ENCODE peak calls at places on chromosome 9, in ten cellular contexts. D is GM12865; Y is bronchial epithelial cell; Z is HFFc6; T is CD8-positive, alpha-beta T cell; M is lung; K is Panc1; G is neural crest cell; H is GM10248; N is IMR-90. V is an unnamed sample.

GRCh38 chr9:133008406-133008805 is 22.4 kb upstream of the GTF3C5 start:
- DNase-seq in D (no peak), Y (no peak), Z (no peak), T (no peak), M (no peak), K (no peak), G (no peak), H (no peak), N (no peak), V (no peak)

GRCh38 chr9:8899541-8899940 is 1100.0 kb upstream of the DMAC1 start:
- DNase-seq in D (no peak), Y (peak), Z (no peak), T (no peak), M (no peak), K (no peak), G (no peak), H (no peak), N (no peak), V (no peak)

GRCh38 chr9:38091310-38092199 is 22.5 kb upstream of the SHB start:
- DNase-seq in D (peak), Y (no peak), Z (no peak), T (no peak), M (no peak), K (no peak), G (no peak), H (peak), N (no peak), V (no peak)

GRCh38 chr9:11241779-11242178 is 629.0 kb upstream of the PTPRD start:
- DNase-seq in D (no peak), Y (no peak), Z (no peak), T (no peak), M (no peak), K (no peak), G (no peak), H (no peak), N (no peak), V (no peak)

GRCh38 chr9:112239284-112239683 is 64.2 kb upstream of the SUSD1 start:
- DNase-seq in D (no peak), Y (peak), Z (no peak), T (no peak), M (no peak), K (no peak), G (no peak), H (no peak), N (no peak), V (no peak)

GRCh38 chr9:112278152-112278551 is 55.3 kb downstream of the PTBP3 start:
- DNase-seq in D (no peak), Y (no peak), Z (no peak), T (no peak), M (no peak), K (no peak), G (no peak), H (no peak), N (peak), V (no peak)

GRCh38 chr9:18543406-18543965 is 69.5 kb downstream of the ADAMTSL1 start:
- DNase-seq in D (no peak), Y (peak), Z (peak), T (no peak), M (no peak), K (no peak), G (no peak), H (no peak), N (peak), V (no peak)

GRCh38 chr9:97875111-97875510 is 22.1 kb downstream of the FOXE1 start:
- DNase-seq in D (no peak), Y (no peak), Z (no peak), T (no peak), M (peak), K (no peak), G (no peak), H (no peak), N (no peak), V (no peak)

GRCh38 chr9:112091805-112092204 is 83.3 kb downstream of the SUSD1 start:
- DNase-seq in D (no peak), Y (no peak), Z (peak), T (no peak), M (no peak), K (peak), G (no peak), H (no peak), N (peak), V (no peak)

GRCh38 chr9:69857828-69858227 is 37.2 kb downstream of the CFAP95 start:
- DNase-seq in D (no peak), Y (no peak), Z (no peak), T (no peak), M (no peak), K (no peak), G (no peak), H (no peak), N (no peak), V (no peak)

GRCh38 chr9:110069326-110070248 is 138.4 kb downstream of the C9orf152 start:
- DNase-seq in D (no peak), Y (peak), Z (peak), T (no peak), M (peak), K (peak), G (no peak), H (no peak), N (peak), V (no peak)

GRCh38 chr9:125878241-125878640 is 131.1 kb downstream of the PBX3 start:
- DNase-seq in D (no peak), Y (no peak), Z (no peak), T (no peak), M (no peak), K (no peak), G (no peak), H (no peak), N (no peak), V (no peak)

GRCh38 chr9:107137495-107138202 is 145.4 kb upstream of the RAD23B start:
- DNase-seq in D (peak), Y (peak), Z (peak), T (no peak), M (no peak), K (no peak), G (no peak), H (peak), N (peak), V (no peak)

GRCh38 chr9:117411547-117411946 is 3.3 kb downstream of the ASTN2 start:
- DNase-seq in D (peak), Y (peak), Z (no peak), T (no peak), M (no peak), K (peak), G (peak), H (peak), N (peak), V (no peak)

GRCh38 chr9:106479679-106480078 is 383.3 kb upstream of the ZNF462 start:
- DNase-seq in D (no peak), Y (peak), Z (no peak), T (no peak), M (no peak), K (no peak), G (no peak), H (no peak), N (no peak), V (no peak)

GRCh38 chr9:99103909-99104458 is 929 bp upstream of the TGFBR1 start:
- DNase-seq in D (no peak), Y (peak), Z (peak), T (no peak), M (peak), K (no peak), G (no peak), H (peak), N (peak), V (no peak)

GRCh38 chr9:7192266-7192665 is 434.5 kb downstream of the KDM4C start:
- DNase-seq in D (no peak), Y (no peak), Z (no peak), T (no peak), M (no peak), K (no peak), G (no peak), H (no peak), N (no peak), V (no peak)

GRCh38 chr9:104412238-104412637 is 91.8 kb upstream of the OR13F1 start:
- DNase-seq in D (no peak), Y (no peak), Z (no peak), T (no peak), M (no peak), K (no peak), G (no peak), H (no peak), N (no peak), V (no peak)

GRCh38 chr9:114039484-114039883 is 38.6 kb downstream of the AMBP start:
- DNase-seq in D (no peak), Y (no peak), Z (no peak), T (no peak), M (peak), K (no peak), G (no peak), H (no peak), N (no peak), V (no peak)

GRCh38 chr9:129514891-129515290 is 106.0 kb downstream of the C9orf50 start:
- DNase-seq in D (no peak), Y (no peak), Z (no peak), T (no peak), M (no peak), K (no peak), G (no peak), H (no peak), N (no peak), V (no peak)

GRCh38 chr9:76219555-76220151 is 174.6 kb downstream of the RFK start:
- DNase-seq in D (no peak), Y (no peak), Z (no peak), T (no peak), M (no peak), K (no peak), G (no peak), H (no peak), N (peak), V (no peak)

GRCh38 chr9:75504721-75505120 is 385.8 kb upstream of the PCSK5 start:
- DNase-seq in D (no peak), Y (no peak), Z (no peak), T (no peak), M (no peak), K (no peak), G (no peak), H (no peak), N (no peak), V (no peak)

GRCh38 chr9:136694163-136694864 is 7.1 kb upstream of the AGPAT2 start:
- DNase-seq in D (peak), Y (no peak), Z (no peak), T (no peak), M (peak), K (no peak), G (peak), H (peak), N (peak), V (no peak)

GRCh38 chr9:105385372-105385985 is 62.4 kb upstream of the FSD1L start:
- DNase-seq in D (peak), Y (no peak), Z (no peak), T (no peak), M (no peak), K (peak), G (no peak), H (peak), N (no peak), V (peak)

GRCh38 chr9:16515207-16515606 is 355.3 kb downstream of the BNC2 start:
- DNase-seq in D (no peak), Y (no peak), Z (no peak), T (no peak), M (no peak), K (no peak), G (peak), H (no peak), N (peak), V (no peak)

GRCh38 chr9:134753191-134753590 is 111.6 kb downstream of the COL5A1 start:
- DNase-seq in D (no peak), Y (no peak), Z (no peak), T (no peak), M (no peak), K (no peak), G (no peak), H (no peak), N (no peak), V (no peak)

GRCh38 chr9:136626740-136627642 is 35.7 kb upstream of the EGFL7 start:
- DNase-seq in D (no peak), Y (peak), Z (no peak), T (no peak), M (no peak), K (no peak), G (no peak), H (no peak), N (no peak), V (no peak)

GRCh38 chr9:70563437-70564204 is 149.2 kb upstream of the KLF9 start:
- DNase-seq in D (peak), Y (peak), Z (peak), T (peak), M (no peak), K (no peak), G (no peak), H (peak), N (peak), V (peak)

GRCh38 chr9:128921881-128922763 is 1.3 kb downstream of the PHYHD1 start:
- DNase-seq in D (no peak), Y (no peak), Z (peak), T (peak), M (peak), K (no peak), G (peak), H (peak), N (peak), V (no peak)

GRCh38 chr9:105632807-105633206 is 29.4 kb upstream of the TAL2 start:
- DNase-seq in D (no peak), Y (no peak), Z (no peak), T (no peak), M (no peak), K (no peak), G (no peak), H (no peak), N (no peak), V (no peak)

GRCh38 chr9:137077010-137077747 is at the start of gene UAP1L1:
- DNase-seq in D (peak), Y (no peak), Z (peak), T (peak), M (peak), K (no peak), G (no peak), H (peak), N (peak), V (no peak)

GRCh38 chr9:71273613-71274012 is 152.2 kb upstream of the TRPM3 start:
- DNase-seq in D (no peak), Y (no peak), Z (no peak), T (no peak), M (no peak), K (no peak), G (no peak), H (no peak), N (no peak), V (no peak)

GRCh38 chr9:137454506-137455360 is 4.4 kb downstream of the NSMF start:
- DNase-seq in D (no peak), Y (no peak), Z (no peak), T (no peak), M (no peak), K (no peak), G (no peak), H (no peak), N (no peak), V (no peak)

GRCh38 chr9:12715268-12715667 is 22.1 kb downstream of the TYRP1 start:
- DNase-seq in D (no peak), Y (no peak), Z (no peak), T (no peak), M (no peak), K (no peak), G (no peak), H (no peak), N (no peak), V (no peak)

GRCh38 chr9:12717907-12718306 is 24.7 kb downstream of the TYRP1 start:
- DNase-seq in D (no peak), Y (no peak), Z (no peak), T (no peak), M (no peak), K (no peak), G (no peak), H (no peak), N (no peak), V (no peak)

GRCh38 chr9:12718482-12719026 is 25.4 kb downstream of the TYRP1 start:
- DNase-seq in D (no peak), Y (peak), Z (no peak), T (no peak), M (no peak), K (no peak), G (no peak), H (no peak), N (peak), V (no peak)

GRCh38 chr9:12719431-12719830 is 26.2 kb downstream of the TYRP1 start:
- DNase-seq in D (no peak), Y (peak), Z (peak), T (no peak), M (no peak), K (no peak), G (no peak), H (no peak), N (peak), V (no peak)

GRCh38 chr9:12716823-12717222 is 23.6 kb downstream of the TYRP1 start:
- DNase-seq in D (no peak), Y (no peak), Z (no peak), T (no peak), M (no peak), K (no peak), G (no peak), H (no peak), N (no peak), V (no peak)
- TF ChIP-seq CTCF in D (no peak), Y (no peak), Z (peak), T (no peak), M (no peak), K (peak), G (no peak), H (no peak), N (peak), V (no peak)

GRCh38 chr9:83342731-83343130 is 195.5 kb downstream of the FRMD3 start:
- DNase-seq in D (no peak), Y (peak), Z (no peak), T (no peak), M (no peak), K (no peak), G (no peak), H (no peak), N (no peak), V (no peak)
- TF ChIP-seq CTCF in D (no peak), Y (no peak), Z (no peak), T (no peak), M (no peak), K (no peak), G (no peak), H (no peak), N (no peak), V (no peak)

GRCh38 chr9:127495884-127496555 is 44.7 kb downstream of the LRSAM1 start:
- DNase-seq in D (no peak), Y (no peak), Z (no peak), T (no peak), M (no peak), K (no peak), G (no peak), H (no peak), N (no peak), V (no peak)
- TF ChIP-seq CTCF in D (no peak), Y (no peak), Z (peak), T (no peak), M (no peak), K (no peak), G (no peak), H (no peak), N (no peak), V (no peak)

DNA sequence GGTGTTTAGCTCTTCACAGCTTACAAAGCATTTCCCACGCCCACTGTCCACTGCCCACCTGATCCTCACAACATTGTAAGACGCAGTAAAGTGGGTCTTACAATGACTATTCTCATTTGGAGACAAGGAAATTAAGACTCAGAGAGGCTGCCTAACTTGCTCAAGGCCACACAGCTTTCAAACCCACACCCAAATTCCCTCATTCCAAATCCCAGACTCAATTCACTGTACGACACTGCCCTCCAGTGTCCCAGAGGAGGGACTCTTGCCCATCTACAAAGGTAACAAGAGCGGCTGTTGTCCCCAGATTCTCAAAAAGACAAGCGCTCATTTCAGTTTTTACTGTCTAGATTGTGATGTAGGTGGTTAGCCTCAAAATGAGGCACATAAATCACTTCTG is 184.6 kb downstream of the ACTL7B start:
- DNase-seq in D (no peak), Y (peak), Z (no peak), T (no peak), M (no peak), K (no peak), G (no peak), H (no peak), N (peak), V (no peak)
- TF ChIP-seq CTCF in D (no peak), Y (peak), Z (peak), T (no peak), M (no peak), K (peak), G (peak), H (no peak), N (peak), V (no peak)

DNA sequence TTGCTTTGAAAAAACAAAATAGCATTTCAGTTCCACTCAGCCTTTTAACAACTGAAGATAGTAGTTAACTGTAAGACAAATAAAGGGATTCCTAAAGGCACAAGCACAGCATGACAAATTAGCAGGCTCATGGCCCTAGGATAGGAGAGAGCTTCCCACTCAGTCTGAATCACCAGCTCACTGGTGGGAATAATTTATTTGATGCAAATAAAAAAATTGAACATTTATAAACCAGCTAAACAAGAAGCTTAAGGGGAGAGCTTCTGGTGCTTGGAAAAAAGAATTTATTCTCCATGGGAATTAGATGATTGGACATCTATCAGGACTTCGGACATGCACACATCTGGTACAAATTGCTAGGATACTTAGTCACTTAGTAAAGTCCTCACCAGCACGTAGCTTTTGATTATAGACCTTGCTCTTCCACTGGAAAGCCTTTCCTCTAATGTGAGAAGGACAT is 294.1 kb upstream of the TNC start:
- DNase-seq in D (no peak), Y (peak), Z (peak), T (no peak), M (no peak), K (no peak), G (no peak), H (no peak), N (peak), V (no peak)
- TF ChIP-seq CTCF in D (no peak), Y (no peak), Z (no peak), T (no peak), M (no peak), K (no peak), G (no peak), H (no peak), N (no peak), V (no peak)

GRCh38 chr9:33170464-33171156 is 3.5 kb upstream of the B4GALT1 start:
- DNase-seq in D (peak), Y (no peak), Z (no peak), T (peak), M (peak), K (no peak), G (no peak), H (no peak), N (no peak), V (no peak)
- TF ChIP-seq CTCF in D (peak), Y (peak), Z (peak), T (peak), M (peak), K (peak), G (no peak), H (peak), N (peak), V (peak)

GRCh38 chr9:92920437-92920836 is 26.9 kb upstream of the FGD3 start:
- DNase-seq in D (no peak), Y (no peak), Z (no peak), T (no peak), M (no peak), K (no peak), G (no peak), H (no peak), N (no peak), V (no peak)
- TF ChIP-seq CTCF in D (no peak), Y (no peak), Z (no peak), T (no peak), M (no peak), K (no peak), G (no peak), H (no peak), N (no peak), V (no peak)

GRCh38 chr9:124504530-124505005 is 2.6 kb downstream of the NR5A1 start:
- DNase-seq in D (no peak), Y (no peak), Z (no peak), T (no peak), M (no peak), K (no peak), G (no peak), H (no peak), N (no peak), V (no peak)

GRCh38 chr9:124505006-124505900 is 1.9 kb downstream of the NR5A1 start:
- DNase-seq in D (no peak), Y (no peak), Z (no peak), T (no peak), M (no peak), K (no peak), G (no peak), H (no peak), N (no peak), V (no peak)

GRCh38 chr9:124506433-124506832 is 766 bp downstream of the NR5A1 start:
- DNase-seq in D (no peak), Y (no peak), Z (no peak), T (no peak), M (no peak), K (no peak), G (no peak), H (no peak), N (no peak), V (no peak)

GRCh38 chr9:124506931-124507879 is at the start of gene NR5A1:
- DNase-seq in D (no peak), Y (no peak), Z (no peak), T (no peak), M (no peak), K (no peak), G (no peak), H (no peak), N (no peak), V (no peak)

DNA sequence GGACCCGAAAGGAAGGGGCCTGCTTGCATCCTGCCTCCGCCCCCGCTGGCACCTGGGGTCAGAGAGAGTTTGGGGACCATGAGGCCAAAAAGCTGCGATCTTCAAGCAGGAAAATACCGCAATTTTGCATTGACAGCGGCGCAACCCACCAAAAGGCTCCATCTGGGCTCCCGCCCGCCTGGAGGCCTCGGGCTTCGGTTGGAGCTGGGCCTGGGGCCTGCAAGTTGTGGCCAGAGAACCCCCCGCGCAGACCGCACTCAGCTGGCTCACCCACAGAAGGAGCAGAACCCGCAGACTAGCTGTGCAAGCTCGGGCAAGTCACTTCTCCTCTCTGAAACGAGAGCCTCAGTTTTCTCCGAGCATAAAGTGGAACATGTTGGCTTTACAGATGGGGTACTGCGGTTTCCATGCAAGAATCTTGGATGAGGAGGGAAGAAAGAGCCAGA is 1.3 kb downstream of the NR5A1 start:
- DNase-seq in D (no peak), Y (no peak), Z (no peak), T (no peak), M (no peak), K (no peak), G (no peak), H (no peak), N (no peak), V (no peak)
- TF ChIP-seq CTCF in D (no peak), Y (no peak), Z (no peak), T (no peak), M (no peak), K (no peak), G (no peak), H (no peak), N (no peak), V (no peak)

V was measured in GM12864.